ENCODE peak calls at places on chromosomes 5 and 9, in nine cellular contexts. W, E, U, H, N, Q, X, B and O are unnamed samples. For H3K4me1, the result is how much of the 10 kb centered on the place peaks cover.

GRCh38 chr5:111469905-111470304 is 42.4 kb downstream of the STARD4 start:
- ATAC-seq in Q (no peak), X (no peak), H (no peak), N (no peak), U (peak), B (no peak), W (peak), E (no peak), O (no peak)

GRCh38 chr5:76332620-76333170 is 70.4 kb upstream of the IQGAP2 start:
- ATAC-seq in N (no peak), E (no peak), B (no peak), U (no peak), X (no peak), Q (peak), H (no peak), W (no peak), O (no peak)

GRCh38 chr5:102886586-102886985 is 131.5 kb downstream of the PAM start:
- ATAC-seq in X (no peak), E (no peak), U (no peak), Q (no peak), N (no peak), B (no peak), H (no peak), W (no peak), O (no peak)

GRCh38 chr9:121246821-121247511 is 21.0 kb upstream of the GSN start:
- ATAC-seq in Q (no peak), W (no peak), B (peak), X (no peak), U (peak), N (peak), H (peak), E (peak), O (peak)

GRCh38 chr9:122360891-122361290 is 9.9 kb upstream of the PTGS1 start:
- ATAC-seq in N (no peak), U (no peak), X (no peak), B (no peak), H (no peak), E (no peak), W (no peak), Q (no peak), O (no peak)

GRCh38 chr9:125332527-125332926 is 70.9 kb downstream of the GAPVD1 start:
- ATAC-seq in H (no peak), W (no peak), Q (no peak), N (peak), B (peak), U (no peak), E (no peak), X (no peak), O (no peak)

GRCh38 chr9:99660191-99660636 is 161.5 kb upstream of the NR4A3 start:
- ATAC-seq in E (no peak), X (no peak), N (peak), W (no peak), U (no peak), B (no peak), H (no peak), Q (no peak), O (no peak)

GRCh38 chr9:110048976-110049698 is 158.8 kb downstream of the C9orf152 start:
- ATAC-seq in H (peak), W (peak), Q (no peak), N (peak), B (peak), U (no peak), X (peak), E (peak), O (peak)

GRCh38 chr5:146751054-146751453 is 127.5 kb downstream of the PPP2R2B start:
- ATAC-seq in Q (no peak), E (no peak), U (no peak), W (no peak), B (no peak), X (peak), H (no peak), N (no peak), O (no peak)

GRCh38 chr5:167065784-167066183 is 1225.7 kb upstream of the WWC1 start:
- ATAC-seq in E (no peak), B (no peak), H (no peak), U (no peak), Q (no peak), W (no peak), N (no peak), X (no peak), O (no peak)

GRCh38 chr9:88064554-88064953 is 73.7 kb downstream of the SPATA31C2 start:
- ATAC-seq in W (no peak), X (no peak), N (no peak), H (no peak), Q (no peak), E (no peak), U (no peak), B (no peak), O (no peak)

GRCh38 chr9:91913096-91913495 is 36.9 kb downstream of the ROR2 start:
- ATAC-seq in U (no peak), Q (no peak), H (no peak), N (no peak), B (no peak), W (no peak), E (no peak), X (no peak), O (no peak)

GRCh38 chr9:97076238-97076637 is 37.3 kb upstream of the CTSV start:
- ATAC-seq in H (no peak), W (peak), X (no peak), Q (peak), E (no peak), N (no peak), U (peak), B (no peak), O (no peak)

DNA sequence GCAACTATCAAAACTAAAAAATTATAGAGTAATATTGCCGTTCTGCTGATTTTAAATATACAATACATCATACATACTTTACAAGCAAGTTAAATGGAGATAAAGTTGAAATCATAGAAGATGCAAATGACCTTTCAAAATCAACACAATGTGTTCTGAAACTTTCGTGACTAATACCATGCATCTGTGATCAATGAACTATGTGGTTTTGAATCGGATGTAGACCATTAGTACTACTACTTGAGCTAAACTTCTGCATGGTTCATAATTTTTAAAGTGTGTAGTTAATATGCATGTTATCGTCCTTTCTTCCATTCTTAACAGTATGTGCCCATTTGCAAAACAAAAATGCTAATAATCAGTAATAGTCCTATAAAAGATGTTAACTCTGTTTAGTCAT is 11.3 kb upstream of the PHF2 start:
- ATAC-seq in U (no peak), E (no peak), X (no peak), Q (no peak), H (no peak), W (no peak), B (no peak), N (no peak), O (no peak)
- H3K4me1 ChIP-seq in U (under half), E (under half), X (under half), Q (under half), H (under half), W (under half), B (under half), N (under half), O (under half)

DNA sequence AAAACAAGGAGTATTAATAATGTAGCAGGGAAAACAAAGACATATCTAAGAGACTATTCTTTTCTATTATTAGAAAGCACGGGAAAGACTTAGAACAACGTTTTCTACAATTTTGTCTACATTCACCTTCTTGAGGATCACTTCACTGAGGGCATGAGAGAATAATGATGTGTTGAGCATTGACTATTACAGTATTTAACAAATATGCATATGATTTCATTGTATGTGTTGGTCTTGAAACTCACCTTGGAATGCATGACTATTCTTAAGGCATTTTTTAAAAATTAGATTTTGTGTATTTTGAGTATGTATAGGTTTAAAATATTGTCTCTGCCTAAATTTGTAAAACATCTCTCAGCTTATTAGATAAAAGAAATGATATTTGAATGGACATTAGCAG is 1.2 kb downstream of the FSD1L start:
- ATAC-seq in Q (no peak), N (no peak), B (no peak), W (no peak), X (no peak), E (no peak), U (no peak), H (no peak), O (no peak)
- H3K27ac ChIP-seq in Q (peak), N (peak), B (peak), W (no peak), X (no peak), E (no peak), U (no peak), H (peak), O (no peak)

GRCh38 chr5:100852051-100852450 is 51.0 kb downstream of the ST8SIA4 start:
- ATAC-seq in N (no peak), Q (no peak), W (no peak), X (no peak), U (no peak), H (no peak), E (no peak), B (no peak), O (no peak)
- H3K4me1 ChIP-seq in N (under half), Q (under half), W (under half), X (under half), U (under half), H (under half), E (under half), B (under half), O (under half)

GRCh38 chr5:159032656-159033350 is 66.9 kb downstream of the EBF1 start:
- ATAC-seq in N (peak), B (no peak), W (no peak), U (no peak), X (no peak), H (no peak), Q (no peak), E (peak), O (no peak)
- H3K27ac ChIP-seq in N (peak), B (peak), W (no peak), U (no peak), X (no peak), H (peak), Q (no peak), E (peak), O (peak)

GRCh38 chr9:127885508-127886281 is 8.2 kb upstream of the AK1 start:
- ATAC-seq in Q (no peak), H (no peak), E (no peak), W (no peak), X (no peak), B (no peak), N (no peak), U (no peak), O (no peak)
- H3K4me1 ChIP-seq in Q (under half), H (under half), E (under half), W (under half), X (under half), B (under half), N (under half), U (under half), O (under half)

GRCh38 chr9:93205045-93205768 is 21.3 kb downstream of the WNK2 start:
- ATAC-seq in X (peak), E (peak), H (peak), U (peak), W (no peak), N (peak), Q (no peak), B (peak), O (peak)
- H3K27ac ChIP-seq in X (no peak), E (peak), H (peak), U (no peak), W (no peak), N (peak), Q (peak), B (peak), O (peak)

GRCh38 chr5:139130217-139130616 is 68.0 kb downstream of the SIL1 start:
- ATAC-seq in N (no peak), H (no peak), W (no peak), U (no peak), Q (no peak), B (no peak), E (no peak), X (no peak), O (no peak)
- H3K4me1 ChIP-seq in N (under half), H (half or more), W (under half), U (under half), Q (under half), B (under half), E (under half), X (under half), O (under half)

DNA sequence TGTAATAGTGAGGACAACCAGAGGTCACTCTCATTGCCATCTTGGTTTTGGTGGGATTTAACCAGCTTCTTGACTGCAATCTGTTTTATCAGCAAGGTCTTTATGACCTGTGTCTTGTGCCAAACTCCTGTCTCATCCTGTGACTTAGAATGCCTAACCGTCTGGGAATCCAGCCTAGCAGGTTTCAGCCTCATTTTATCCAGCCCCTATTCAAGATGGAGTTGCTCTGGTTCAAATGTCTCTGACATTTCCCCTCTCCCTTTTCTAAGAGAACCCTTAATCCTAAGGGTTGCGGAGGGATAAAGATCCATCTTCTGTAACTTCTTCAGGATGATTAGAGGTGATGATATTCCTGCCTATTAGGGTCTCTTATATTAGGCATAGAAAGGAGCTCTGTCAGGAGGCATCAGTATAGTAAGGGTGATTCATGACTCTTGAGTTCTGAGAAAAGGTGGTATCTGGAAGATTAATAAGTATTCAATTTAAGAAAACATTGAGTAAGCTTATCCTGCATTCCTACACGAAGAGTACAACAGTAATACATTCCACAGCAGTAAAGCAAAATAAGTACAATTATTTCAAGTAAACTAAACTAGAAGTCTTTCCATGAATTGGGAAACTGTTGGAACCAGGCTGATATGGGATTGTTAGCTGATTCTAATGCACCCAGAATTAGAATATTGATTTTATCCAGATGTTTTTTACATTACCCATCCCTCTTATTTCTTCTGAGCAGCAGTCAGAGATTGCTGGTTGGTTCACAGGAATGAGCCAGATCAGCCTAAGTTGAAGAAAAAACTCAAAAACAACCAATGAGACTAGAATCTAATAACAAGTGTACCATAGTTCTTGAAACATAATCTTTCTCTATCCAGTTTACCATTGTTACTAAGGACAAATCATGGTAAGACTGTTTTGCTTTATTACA is 39.9 kb downstream of the SHC3 start:
- ATAC-seq in N (no peak), H (no peak), B (no peak), Q (no peak), X (no peak), W (peak), U (no peak), E (no peak), O (peak)
- H3K27ac ChIP-seq in N (no peak), H (no peak), B (no peak), Q (no peak), X (no peak), W (no peak), U (no peak), E (no peak), O (no peak)